ENCODE peak calls at places on chromosomes 1 and 21, in eight cellular contexts. W is AG09309, C is heart right ventricle, D is stomach, O is fibroblast of villous mesenchyme, I is astrocyte, B is RWPE1, F is endothelial cell of umbilical vein. Q is an unnamed sample.

GRCh38 chr1:58622571-58622970 is 45.5 kb upstream of the TACSTD2 start:
- DNase-seq in W (no peak), C (no peak), D (no peak), O (no peak), I (no peak), B (no peak), F (no peak), Q (no peak)

GRCh38 chr21:25790122-25790951 is 55.6 kb downstream of the GABPA start:
- DNase-seq in W (peak; percentile 7), C (no peak), D (no peak), O (peak; percentile 69), I (peak; percentile 16), B (peak; percentile 40), F (peak; percentile 63), Q (no peak)

GRCh38 chr1:2045468-2046224 is 4.6 kb upstream of the PRKCZ start:
- DNase-seq in W (no peak), C (no peak), D (no peak), O (peak; percentile 18), I (no peak), B (no peak), F (peak; percentile 11), Q (no peak)

GRCh38 chr1:246930830-246931548 is 759 bp downstream of the AHCTF1 start:
- DNase-seq in W (no peak), C (peak; percentile 63), D (peak; percentile 51), O (peak; percentile 66), I (peak; percentile 58), B (peak; percentile 52), F (peak; percentile 70), Q (peak; percentile 82)

GRCh38 chr1:197521118-197521739 is 253.2 kb downstream of the CRB1 start:
- DNase-seq in W (peak; percentile 13), C (no peak), D (no peak), O (peak; percentile 28), I (peak; percentile 6), B (peak; percentile 71), F (peak; percentile 46), Q (no peak)

GRCh38 chr1:2543543-2544092 is 12.6 kb upstream of the TNFRSF14 start:
- DNase-seq in W (no peak), C (no peak), D (peak; percentile 47), O (peak; percentile 46), I (peak; percentile 4), B (no peak), F (no peak), Q (no peak)

GRCh38 chr1:245428681-245429080 is 273.9 kb downstream of the KIF26B start:
- DNase-seq in W (no peak), C (no peak), D (no peak), O (no peak), I (no peak), B (no peak), F (no peak), Q (no peak)

GRCh38 chr1:43004587-43005459 is 46.2 kb upstream of the SLC2A1 start:
- DNase-seq in W (no peak), C (no peak), D (no peak), O (no peak), I (no peak), B (no peak), F (no peak), Q (no peak)

GRCh38 chr1:76209648-76210047 is 135.1 kb downstream of the ST6GALNAC3 start:
- DNase-seq in W (no peak), C (no peak), D (no peak), O (no peak), I (no peak), B (no peak), F (no peak), Q (no peak)

GRCh38 chr1:30310966-30311742 is 412.2 kb downstream of the MATN1 start:
- DNase-seq in W (no peak), C (no peak), D (peak; percentile 21), O (no peak), I (no peak), B (no peak), F (no peak), Q (peak; percentile 55)

GRCh38 chr21:43362928-43363314 is 64.0 kb downstream of the SIK1 start:
- DNase-seq in W (no peak), C (peak; percentile 3), D (no peak), O (no peak), I (peak; percentile 74), B (no peak), F (no peak), Q (no peak)

GRCh38 chr1:247338723-247339270 is 7.1 kb upstream of the ZNF496 start:
- DNase-seq in W (no peak), C (no peak), D (no peak), O (no peak), I (no peak), B (no peak), F (no peak), Q (no peak)

GRCh38 chr1:169699769-169700168 is 11.7 kb downstream of the SELL start:
- DNase-seq in W (no peak), C (no peak), D (no peak), O (no peak), I (no peak), B (no peak), F (no peak), Q (no peak)

GRCh38 chr1:222283147-222283768 is 264.6 kb downstream of the HHIPL2 start:
- DNase-seq in W (peak; percentile 87), C (no peak), D (no peak), O (peak; percentile 92), I (peak; percentile 38), B (no peak), F (no peak), Q (no peak)

GRCh38 chr1:231515748-231516147 is 12.7 kb upstream of the TSNAX start:
- DNase-seq in W (no peak), C (no peak), D (no peak), O (no peak), I (no peak), B (no peak), F (no peak), Q (no peak)

GRCh38 chr1:78688701-78689100 is 39.1 kb downstream of the IFI44 start:
- DNase-seq in W (peak; percentile 67), C (no peak), D (no peak), O (peak; percentile 54), I (peak; percentile 27), B (peak; percentile 20), F (peak; percentile 56), Q (no peak)

GRCh38 chr1:201737350-201738060 is 91.5 kb upstream of the IPO9 start:
- DNase-seq in W (no peak), C (peak; percentile 68), D (no peak), O (peak; percentile 95), I (peak; percentile 90), B (no peak), F (no peak), Q (no peak)

GRCh38 chr1:64469977-64470669 is at the start of gene CACHD1:
- DNase-seq in W (peak; percentile 42), C (peak; percentile 76), D (peak; percentile 83), O (peak; percentile 57), I (peak; percentile 71), B (peak; percentile 71), F (peak; percentile 88), Q (peak; percentile 80)
- TF ChIP-seq CTCF in W (peak; percentile 46), C (peak; percentile 37), D (no peak), O (no peak), I (no peak), B (no peak), F (peak; percentile 6), Q (peak; percentile 23)

GRCh38 chr1:45746922-45747321 is 3.5 kb downstream of the IPP start:
- DNase-seq in W (no peak), C (no peak), D (no peak), O (no peak), I (no peak), B (no peak), F (no peak), Q (no peak)

GRCh38 chr1:45752014-45752413 is 1.6 kb upstream of the IPP start:
- DNase-seq in W (no peak), C (no peak), D (no peak), O (no peak), I (no peak), B (no peak), F (no peak), Q (no peak)

GRCh38 chr1:45752441-45753052 is 2.1 kb upstream of the IPP start:
- DNase-seq in W (peak; percentile 21), C (no peak), D (no peak), O (peak; percentile 58), I (no peak), B (no peak), F (no peak), Q (no peak)

GRCh38 chr1:45753248-45754037 is 3.0 kb upstream of the IPP start:
- DNase-seq in W (no peak), C (no peak), D (no peak), O (no peak), I (no peak), B (no peak), F (no peak), Q (no peak)

GRCh38 chr1:45750298-45751038 is at the start of gene IPP:
- DNase-seq in W (peak; percentile 87), C (peak; percentile 99), D (peak; percentile 97), O (peak; percentile 98), I (peak; percentile 89), B (peak; percentile 99), F (peak; percentile 99), Q (peak; percentile 97)
- TF ChIP-seq CTCF in W (peak; percentile 18), C (no peak), D (no peak), O (peak; percentile 13), I (no peak), B (no peak), F (no peak), Q (no peak)

GRCh38 chr1:23804183-23804582 is 3.6 kb upstream of the GALE start:
- DNase-seq in W (no peak), C (no peak), D (no peak), O (no peak), I (no peak), B (no peak), F (no peak), Q (no peak)
- TF ChIP-seq CTCF in W (peak; percentile 9), C (no peak), D (no peak), O (peak; percentile 28), I (no peak), B (no peak), F (no peak), Q (no peak)

DNA sequence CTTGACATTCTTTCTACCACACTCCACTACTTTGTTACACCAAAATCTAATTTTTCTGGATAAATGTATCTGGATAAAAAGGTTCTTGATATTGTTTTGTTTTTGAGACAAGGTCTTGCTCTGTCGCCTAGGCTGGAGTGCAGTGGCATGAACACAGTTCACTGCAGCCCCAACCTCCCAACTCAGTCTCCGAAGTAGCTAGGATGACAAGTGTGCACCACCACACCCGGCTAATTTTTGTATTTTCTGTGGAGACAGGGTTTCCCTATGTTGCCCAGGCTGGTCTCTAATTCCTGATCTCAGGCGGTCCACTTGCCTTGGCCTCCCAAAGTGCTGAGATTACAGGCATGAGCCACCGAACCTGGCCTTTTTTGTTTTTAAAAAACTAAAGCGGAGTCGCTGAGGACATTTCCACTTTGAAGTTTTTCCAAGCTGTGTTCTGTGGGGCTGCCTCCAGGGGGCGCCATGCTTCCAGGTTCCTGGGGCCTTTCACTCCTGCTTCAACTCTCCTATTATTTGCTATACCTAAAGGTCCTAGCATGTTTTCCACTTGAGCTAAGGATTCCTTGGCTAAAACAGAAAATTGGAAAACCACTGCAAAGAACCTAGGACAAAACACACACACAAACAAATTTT is 14.1 kb upstream of the NCMAP start:
- DNase-seq in W (no peak), C (peak; percentile 34), D (peak; percentile 29), O (no peak), I (no peak), B (no peak), F (no peak), Q (no peak)
- TF ChIP-seq CTCF in W (peak; percentile 54), C (peak; percentile 45), D (no peak), O (peak; percentile 65), I (peak; percentile 33), B (peak; percentile 33), F (peak; percentile 46), Q (no peak)

Q was measured in suprapubic skin.